ENCODE peak calls at places on chromosome 7, in four cellular contexts. One of them, this sample, is unnamed.

GRCh38 chr7:70104243-70104642 is 506.0 kb downstream of the AUTS2 start:
- DNase-seq in uterus: no peak
- DNase-seq in psoas muscle: no peak
- DNase-seq in epithelial cell of esophagus: no peak
- DNase-seq in this sample: no peak

GRCh38 chr7:42671627-42672026 is 240.2 kb downstream of the C7orf25 start:
- DNase-seq in epithelial cell of esophagus: peak
- DNase-seq in psoas muscle: no peak
- DNase-seq in uterus: no peak
- DNase-seq in this sample: no peak

GRCh38 chr7:95066736-95067530 is 159.5 kb downstream of the PPP1R9A start:
- DNase-seq in psoas muscle: no peak
- DNase-seq in epithelial cell of esophagus: peak
- DNase-seq in uterus: no peak
- DNase-seq in this sample: peak

GRCh38 chr7:47415289-47416212 is 166.4 kb downstream of the TNS3 start:
- DNase-seq in psoas muscle: no peak
- DNase-seq in epithelial cell of esophagus: no peak
- DNase-seq in uterus: no peak
- DNase-seq in this sample: no peak

GRCh38 chr7:75690121-75690523 is 48.6 kb downstream of the HIP1 start:
- DNase-seq in epithelial cell of esophagus: no peak
- DNase-seq in uterus: no peak
- DNase-seq in psoas muscle: no peak
- DNase-seq in this sample: no peak

GRCh38 chr7:73350311-73351068 is 22.5 kb downstream of the FKBP6 start:
- DNase-seq in uterus: no peak
- DNase-seq in psoas muscle: no peak
- DNase-seq in epithelial cell of esophagus: no peak
- DNase-seq in this sample: no peak

GRCh38 chr7:26618458-26618857 is 245.9 kb downstream of the SKAP2 start:
- DNase-seq in uterus: no peak
- DNase-seq in epithelial cell of esophagus: no peak
- DNase-seq in psoas muscle: no peak
- DNase-seq in this sample: no peak

GRCh38 chr7:3034591-3035150 is 9.0 kb downstream of the CARD11 start:
- DNase-seq in psoas muscle: no peak
- DNase-seq in uterus: no peak
- DNase-seq in epithelial cell of esophagus: no peak
- DNase-seq in this sample: no peak

GRCh38 chr7:128729489-128729888 is 9.7 kb upstream of the CALU start:
- DNase-seq in psoas muscle: no peak
- DNase-seq in epithelial cell of esophagus: no peak
- DNase-seq in uterus: no peak
- DNase-seq in this sample: no peak

GRCh38 chr7:1123721-1124120 is 35.8 kb downstream of the GPER1 start:
- DNase-seq in epithelial cell of esophagus: peak
- DNase-seq in uterus: peak
- DNase-seq in psoas muscle: peak
- DNase-seq in this sample: no peak

GRCh38 chr7:71208881-71209280 is 76.9 kb downstream of the GALNT17 start:
- DNase-seq in psoas muscle: no peak
- DNase-seq in epithelial cell of esophagus: no peak
- DNase-seq in uterus: no peak
- DNase-seq in this sample: no peak

GRCh38 chr7:75981450-75982305 is 12.7 kb downstream of the TMEM120A start:
- DNase-seq in epithelial cell of esophagus: no peak
- DNase-seq in psoas muscle: no peak
- DNase-seq in uterus: no peak
- DNase-seq in this sample: no peak

GRCh38 chr7:37832194-37832593 is 16.2 kb upstream of the NME8 start:
- DNase-seq in epithelial cell of esophagus: peak
- DNase-seq in psoas muscle: peak
- DNase-seq in uterus: peak
- DNase-seq in this sample: no peak
- TF ChIP-seq CTCF in epithelial cell of esophagus: peak
- TF ChIP-seq CTCF in psoas muscle: no peak
- TF ChIP-seq CTCF in uterus: peak
- TF ChIP-seq CTCF in this sample: no peak

GRCh38 chr7:23014681-23015080 is 751 bp upstream of the HYCC1 start:
- DNase-seq in epithelial cell of esophagus: no peak
- DNase-seq in psoas muscle: no peak
- DNase-seq in uterus: no peak
- DNase-seq in this sample: no peak
- TF ChIP-seq CTCF in epithelial cell of esophagus: no peak
- TF ChIP-seq CTCF in psoas muscle: no peak
- TF ChIP-seq CTCF in uterus: no peak
- TF ChIP-seq CTCF in this sample: no peak

DNA sequence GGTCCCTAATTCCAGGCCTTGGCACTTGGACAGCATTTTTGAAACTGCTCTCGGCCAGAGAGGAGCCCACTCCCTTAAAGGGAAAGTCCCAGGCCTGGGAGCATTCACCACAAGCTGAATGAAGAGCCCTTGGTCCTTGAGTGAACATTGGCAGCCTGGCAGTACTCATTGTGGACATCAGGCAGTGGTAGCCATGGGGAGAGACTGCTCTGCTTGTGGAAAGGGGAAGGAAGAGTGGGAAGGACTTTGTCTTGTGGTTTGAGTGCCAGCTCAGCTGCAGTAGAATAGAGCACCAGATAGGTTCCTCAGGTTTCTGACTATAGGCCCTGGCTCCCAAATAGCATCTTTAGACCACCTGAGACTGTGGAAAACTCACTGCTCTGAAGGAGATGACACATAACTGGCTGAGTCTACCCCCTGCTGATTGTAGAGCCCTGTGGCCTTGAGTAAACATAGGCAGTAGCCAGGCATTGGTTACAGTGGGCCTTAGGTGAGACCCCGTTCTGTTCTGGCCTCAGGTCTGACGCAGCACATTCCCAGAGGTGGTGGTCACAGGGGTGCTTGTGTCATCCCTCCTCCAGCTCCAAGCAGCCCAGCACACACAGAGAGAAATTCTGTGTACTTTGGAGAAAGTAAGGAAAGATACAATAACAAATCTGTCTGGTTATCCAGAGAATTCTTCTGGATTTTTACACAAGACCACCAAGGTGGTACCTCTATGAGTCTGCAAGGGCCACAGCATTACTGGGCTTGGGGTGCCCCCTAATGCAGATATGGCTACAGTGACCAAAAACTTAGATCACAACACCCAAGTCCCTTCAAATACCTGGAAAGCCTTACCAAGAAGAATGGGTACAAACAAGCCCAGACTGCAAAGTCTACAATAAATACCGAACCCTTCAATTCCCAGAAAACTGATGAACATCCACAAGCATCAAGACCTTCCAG is 153.8 kb downstream of the GNAI1 start:
- DNase-seq in epithelial cell of esophagus: no peak
- DNase-seq in uterus: no peak
- DNase-seq in psoas muscle: no peak
- DNase-seq in this sample: no peak
- TF ChIP-seq CTCF in epithelial cell of esophagus: no peak
- TF ChIP-seq CTCF in uterus: no peak
- TF ChIP-seq CTCF in psoas muscle: peak
- TF ChIP-seq CTCF in this sample: no peak

GRCh38 chr7:108459922-108460551 is 3.8 kb upstream of the NRCAM start:
- DNase-seq in psoas muscle: no peak
- DNase-seq in uterus: no peak
- DNase-seq in epithelial cell of esophagus: peak
- DNase-seq in this sample: no peak
- TF ChIP-seq CTCF in psoas muscle: no peak
- TF ChIP-seq CTCF in uterus: no peak
- TF ChIP-seq CTCF in epithelial cell of esophagus: peak
- TF ChIP-seq CTCF in this sample: peak